ENCODE peak calls at places on chromosomes 3 and 15, in four cellular contexts. W is NCI-H2171 treated with DMSO at 0.1 percent for 48 hours; L is activated CD8-positive, alpha-beta memory T cell treated with anti-CD3 and anti-CD28 coated beads, Interleukin-2, amount 10 ng/mL, durations not matched to agents 7 days and 5 days; S is hypothalamus. V is an unnamed sample.

GRCh38 chr3:150588027-150588830 is 14.9 kb upstream of the SELENOT start:
- DNase-seq in W (no peak), L (no peak), S (no peak), V (no peak)

GRCh38 chr3:121748638-121749275 is 784 bp downstream of the GOLGB1 start:
- DNase-seq in W (no peak), L (no peak), S (no peak), V (peak)

GRCh38 chr15:48046813-48047483 is 73.8 kb upstream of the SLC24A5 start:
- DNase-seq in W (peak), L (no peak), S (no peak), V (no peak)

GRCh38 chr15:76335851-76336253 is 721 bp upstream of the ISL2 start:
- DNase-seq in W (no peak), L (peak), S (no peak), V (no peak)

GRCh38 chr15:60509470-60509869 is 30.5 kb upstream of the ICE2 start:
- DNase-seq in W (no peak), L (no peak), S (no peak), V (no peak)

GRCh38 chr3:172148269-172148668 is 108.9 kb downstream of the FNDC3B start:
- DNase-seq in W (no peak), L (no peak), S (no peak), V (no peak)

GRCh38 chr15:69976366-69976994 is 121.2 kb downstream of the TLE3 start:
- DNase-seq in W (no peak), L (peak), S (no peak), V (no peak)

GRCh38 chr3:48155122-48155521 is 33.1 kb downstream of the CDC25A start:
- DNase-seq in W (no peak), L (no peak), S (no peak), V (no peak)

GRCh38 chr3:29226709-29227108 is 54.2 kb upstream of the RBMS3 start:
- DNase-seq in W (no peak), L (no peak), S (no peak), V (no peak)

GRCh38 chr3:43417133-43417532 is 130.8 kb downstream of the SNRK start:
- DNase-seq in W (no peak), L (no peak), S (no peak), V (no peak)

GRCh38 chr15:41620536-41621199 is 39.5 kb upstream of the MGA start:
- DNase-seq in W (peak), L (no peak), S (no peak), V (no peak)

GRCh38 chr15:35980719-35981118 is 434.8 kb upstream of the DPH6 start:
- DNase-seq in W (no peak), L (no peak), S (no peak), V (no peak)

GRCh38 chr3:113626513-113627371 is 69.7 kb downstream of the USF3 start:
- DNase-seq in W (peak), L (no peak), S (peak), V (peak)